ENCODE peak calls at places on chromosomes 11 and 22, in seven cellular contexts. Q is GM12878, Y is HCT116, X is SK-N-SH, D is H1, F is K562, I is HepG2. E is an unnamed sample.
A peak's percentile ranks its signal among the peaks of the same experiment; 100 is the strongest.

GRCh38 chr22:26471522-26471921 is 12.1 kb downstream of the HPS4 start:
- DNase-seq in Y (peak; percentile 47), Q (no peak), F (no peak), I (peak; percentile 31), D (peak; percentile 29), X (no peak), E (no peak)

GRCh38 chr22:38715852-38716251 is 10.1 kb downstream of the GTPBP1 start:
- DNase-seq in D (no peak), Q (no peak), I (no peak), X (no peak), Y (no peak), F (no peak), E (no peak)

GRCh38 chr22:41575533-41575932 is 14.1 kb downstream of the PMM1 start:
- DNase-seq in I (no peak), F (no peak), X (no peak), Q (no peak), Y (no peak), D (no peak), E (no peak)

GRCh38 chr11:67318239-67318555 is 14.9 kb downstream of the SSH3 start:
- DNase-seq in F (peak; percentile 16), I (no peak), X (no peak), Q (no peak), D (no peak), Y (no peak), E (peak; percentile 61)

GRCh38 chr11:62001450-62002178 is 34.2 kb upstream of the FTH1 start:
- DNase-seq in Y (no peak), Q (no peak), I (peak; percentile 91), X (no peak), D (no peak), F (peak; percentile 46), E (no peak)

GRCh38 chr11:3222003-3222855 is 3.6 kb upstream of the MRGPRG start:
- DNase-seq in I (no peak), Q (no peak), Y (no peak), F (no peak), X (peak; percentile 22), D (no peak), E (no peak)

GRCh38 chr11:111001986-111002616 is 243.4 kb upstream of the POU2AF2 start:
- DNase-seq in F (no peak), Y (no peak), X (no peak), Q (no peak), D (no peak), I (no peak), E (no peak)

GRCh38 chr11:102244681-102245409 is 72.4 kb upstream of the BIRC3 start:
- DNase-seq in Q (no peak), F (no peak), I (no peak), X (no peak), D (no peak), Y (peak; percentile 53), E (peak; percentile 69)

GRCh38 chr11:70397336-70397982 is 870 bp upstream of the CTTN start:
- DNase-seq in Y (peak; percentile 13), D (no peak), Q (no peak), F (peak; percentile 79), X (peak; percentile 57), I (peak; percentile 43), E (no peak)

GRCh38 chr11:72069787-72070251 is 10.5 kb downstream of the NUMA1 start:
- DNase-seq in Y (peak; percentile 51), D (no peak), Q (no peak), I (peak; percentile 33), X (no peak), F (peak; percentile 60), E (no peak)

GRCh38 chr11:8060801-8061554 is 20.0 kb upstream of the TUB start:
- DNase-seq in Q (no peak), F (no peak), D (no peak), Y (no peak), X (no peak), I (no peak), E (no peak)

GRCh38 chr11:118443590-118444218 is 7.4 kb downstream of the KMT2A start:
- DNase-seq in D (no peak), Y (no peak), F (no peak), I (no peak), X (no peak), Q (peak; percentile 48), E (no peak)

GRCh38 chr11:118447423-118447822 is 11.1 kb downstream of the KMT2A start:
- DNase-seq in X (no peak), Y (no peak), F (no peak), I (no peak), D (no peak), Q (no peak), E (no peak)

GRCh38 chr11:118450451-118450850 is 14.2 kb downstream of the KMT2A start:
- DNase-seq in Y (no peak), D (no peak), Q (no peak), F (no peak), X (no peak), I (peak; percentile 53), E (no peak)

GRCh38 chr11:118449316-118449918 is 13.1 kb downstream of the KMT2A start:
- DNase-seq in I (no peak), Q (no peak), D (no peak), F (no peak), X (no peak), Y (no peak), E (no peak)

DNA sequence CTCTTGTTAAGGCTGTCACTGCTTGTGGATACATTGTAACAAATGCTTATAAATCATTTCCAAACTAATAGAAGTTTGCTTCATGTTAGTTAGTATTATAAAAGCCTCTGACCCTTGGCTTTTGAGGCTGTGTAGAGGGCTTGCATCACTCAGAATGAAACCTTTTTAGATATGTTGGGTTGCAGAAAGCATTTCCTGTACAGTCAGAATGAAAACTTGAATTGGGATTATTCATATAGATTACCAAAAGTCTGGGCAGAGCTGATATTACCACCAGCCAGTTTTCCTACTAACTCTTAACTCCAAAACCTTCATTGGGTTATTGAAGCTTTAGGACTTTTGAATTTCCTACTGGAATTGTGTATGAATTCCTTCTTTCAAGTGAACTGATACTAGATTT is 12.0 kb downstream of the KMT2A start:
- DNase-seq in X (no peak), I (no peak), D (no peak), F (no peak), Q (peak; percentile 67), Y (no peak), E (no peak)
- TF ChIP-seq JUND in X (no peak), I (no peak), D (no peak), F (no peak), Q (peak; percentile 91), Y (no peak), E (no peak)

DNA sequence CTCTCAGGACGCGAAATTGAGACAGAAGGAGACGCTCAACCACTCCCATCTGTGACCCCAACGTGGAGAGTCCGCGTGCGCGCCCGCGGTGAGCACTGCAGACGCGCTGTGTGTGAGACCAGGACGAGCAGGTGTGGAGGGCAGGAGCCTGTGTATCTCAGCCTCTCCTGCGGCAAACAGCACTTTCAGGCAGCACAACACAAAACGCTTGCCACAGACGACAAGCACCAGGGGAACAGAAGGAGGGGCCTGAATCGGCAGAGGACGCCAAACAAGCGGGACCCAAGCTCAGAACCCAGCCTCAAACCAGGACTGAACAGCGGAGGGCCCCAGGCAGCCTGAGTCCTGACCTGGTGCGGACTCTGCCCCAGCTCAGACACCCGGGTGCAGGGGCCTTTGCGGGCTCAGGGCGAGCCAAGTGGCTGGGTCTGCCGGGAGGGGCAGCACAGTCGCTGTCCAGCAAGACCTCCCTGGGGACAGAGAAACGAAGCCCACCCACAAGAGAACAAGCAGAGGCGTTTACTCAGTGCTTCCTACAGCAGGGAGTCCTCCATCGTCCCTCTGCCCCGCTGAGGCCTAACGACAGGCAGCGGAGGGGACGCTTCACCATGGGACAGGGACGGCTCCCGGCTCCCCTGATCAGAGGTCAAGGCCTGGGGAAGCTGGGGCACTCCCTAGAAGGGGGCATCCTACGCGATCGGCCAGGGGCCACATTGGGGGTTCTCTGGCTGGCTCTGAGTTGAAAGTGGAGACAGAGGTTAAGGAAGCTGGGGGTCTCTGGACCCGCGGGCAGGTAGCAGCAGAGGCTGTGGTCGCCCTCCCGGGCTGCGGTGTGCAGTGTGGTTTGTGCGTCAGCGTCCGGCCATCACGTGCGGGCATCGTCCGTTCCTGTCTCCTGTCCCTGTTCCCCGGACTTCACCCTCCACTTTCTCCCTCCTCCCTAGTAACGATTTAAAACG is 560.8 kb downstream of the BRD1 start:
- DNase-seq in D (no peak), X (no peak), Y (no peak), F (no peak), I (no peak), Q (no peak), E (no peak)
- TF ChIP-seq JUND in D (no peak), X (no peak), Y (no peak), F (no peak), I (no peak), Q (no peak), E (no peak)

GRCh38 chr22:21009638-21010425 is 5.1 kb upstream of the P2RX6 start:
- DNase-seq in I (peak; percentile 65), X (no peak), Q (no peak), D (no peak), Y (no peak), F (peak; percentile 86), E (peak; percentile 82)

GRCh38 chr22:21012446-21013407 is 2.2 kb upstream of the P2RX6 start:
- DNase-seq in I (no peak), Q (no peak), X (no peak), Y (no peak), F (no peak), D (no peak), E (no peak)

GRCh38 chr22:21014202-21015050 is 539 bp upstream of the P2RX6 start:
- DNase-seq in F (peak; percentile 100), I (peak; percentile 78), X (peak; percentile 96), Q (peak; percentile 43), D (peak; percentile 81), Y (peak; percentile 70), E (peak; percentile 60)

GRCh38 chr22:21013742-21014201 is 1.2 kb upstream of the P2RX6 start:
- DNase-seq in I (no peak), Y (no peak), Q (no peak), F (no peak), X (no peak), D (no peak), E (no peak)

DNA sequence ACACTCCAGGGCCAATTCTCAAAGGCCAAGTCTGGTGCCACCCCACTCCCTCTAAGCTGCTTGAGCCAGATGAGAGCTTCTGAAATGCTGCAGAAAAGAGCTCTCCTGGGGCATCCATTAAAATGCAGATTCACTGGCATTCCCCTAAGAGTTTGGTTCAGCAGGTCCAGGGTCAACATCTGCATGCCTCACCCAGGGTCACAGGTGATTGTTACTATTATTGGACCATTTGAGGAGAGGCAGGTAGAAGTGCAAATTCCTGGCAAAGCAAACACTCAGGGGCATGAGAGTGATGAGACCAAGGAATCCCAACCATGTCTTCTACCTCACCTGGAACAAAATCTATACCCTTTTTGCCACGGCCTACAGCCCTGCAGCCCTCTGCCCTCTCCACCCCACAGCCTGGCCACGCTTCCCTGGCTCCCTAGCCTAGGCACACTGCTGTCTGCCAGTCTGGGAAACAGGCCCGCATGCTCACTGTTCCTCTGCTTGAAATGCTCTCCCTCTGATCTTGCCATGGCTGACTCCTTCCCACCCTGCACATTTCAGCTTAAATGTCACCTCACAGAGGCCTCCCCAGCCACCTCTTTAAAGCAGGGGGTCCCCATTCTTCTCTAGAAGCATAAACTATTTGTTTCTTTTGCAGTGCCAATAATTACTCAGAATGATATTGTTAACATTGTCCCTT is 4.4 kb upstream of the P2RX6 start:
- DNase-seq in X (no peak), D (no peak), Q (no peak), Y (no peak), I (no peak), F (no peak), E (no peak)
- TF ChIP-seq JUND in X (no peak), D (no peak), Q (no peak), Y (no peak), I (no peak), F (no peak), E (no peak)

DNA sequence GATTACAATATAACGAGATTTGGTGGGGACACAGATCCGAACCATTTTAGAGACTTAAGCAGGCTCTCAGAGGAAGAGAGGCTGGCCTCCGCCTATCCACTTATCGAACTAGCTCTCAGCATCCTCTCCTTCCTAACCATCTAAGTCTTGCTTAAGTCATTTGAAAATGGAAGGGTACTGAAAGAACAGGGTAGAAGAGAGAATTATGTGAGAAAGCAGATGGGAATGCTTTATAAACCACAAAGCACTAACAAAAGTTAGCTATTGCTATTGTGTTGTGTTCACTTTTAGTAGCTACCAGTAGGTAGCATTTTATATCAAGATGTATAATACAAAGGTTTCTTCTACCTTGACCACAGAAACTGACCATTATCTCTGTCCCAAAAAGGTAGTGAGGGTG is 153.4 kb upstream of the CADM1 start:
- DNase-seq in Y (no peak), D (no peak), I (no peak), F (no peak), Q (no peak), X (no peak), E (no peak)
- TF ChIP-seq JUND in Y (no peak), D (no peak), I (no peak), F (no peak), Q (no peak), X (no peak), E (no peak)